ENCODE peak calls at places on chromosomes 11 and 22, in four cellular contexts. A is HepG2, N is neural progenitor cell, L is GM23248. B is an unnamed sample.

GRCh38 chr22:44737414-44738346 is 14.7 kb upstream of the ARHGAP8 start:
- DNase-seq in A (no peak), N (no peak), L (no peak), B (no peak)

GRCh38 chr22:22810018-22810427 is 77.6 kb upstream of the IGLL5 start:
- DNase-seq in A (peak), N (peak), L (no peak), B (peak)

GRCh38 chr22:27720860-27721259 is 80.7 kb downstream of the MN1 start:
- DNase-seq in A (no peak), N (no peak), L (peak), B (no peak)

GRCh38 chr11:121435796-121436511 is 16.2 kb upstream of the SORL1 start:
- DNase-seq in A (no peak), N (peak), L (no peak), B (no peak)

GRCh38 chr22:50569041-50569459 is 6.3 kb upstream of the SYCE3 start:
- DNase-seq in A (peak), N (no peak), L (no peak), B (no peak)

GRCh38 chr11:100434821-100435641 is 252.1 kb upstream of the ARHGAP42 start:
- DNase-seq in A (no peak), N (peak), L (no peak), B (no peak)

GRCh38 chr11:26483101-26483500 is 89.0 kb downstream of the MUC15 start:
- DNase-seq in A (no peak), N (no peak), L (peak), B (no peak)

GRCh38 chr11:60946601-60947265 is 5.2 kb downstream of the SLC15A3 start:
- DNase-seq in A (no peak), N (no peak), L (no peak), B (no peak)

GRCh38 chr11:112977620-112978212 is 16.5 kb downstream of the NCAM1 start:
- DNase-seq in A (no peak), N (peak), L (peak), B (no peak)

GRCh38 chr11:118175031-118175531 is 1.4 kb downstream of the SCN2B start:
- DNase-seq in A (peak), N (no peak), L (peak), B (no peak)

GRCh38 chr11:104995001-104995408 is 26.6 kb upstream of the CASP4 start:
- DNase-seq in A (peak), N (no peak), L (no peak), B (no peak)

GRCh38 chr11:45860764-45861510 is 13.7 kb downstream of the CRY2 start:
- DNase-seq in A (no peak), N (no peak), L (no peak), B (no peak)

GRCh38 chr11:35237860-35238715 is 99.1 kb downstream of the CD44 start:
- DNase-seq in A (peak), N (peak), L (no peak), B (peak)

GRCh38 chr11:94546886-94547285 is 3.2 kb downstream of the FUT4 start:
- DNase-seq in A (no peak), N (no peak), L (no peak), B (no peak)

GRCh38 chr22:36872866-36873498 is 12.2 kb downstream of the NCF4 start:
- DNase-seq in A (no peak), N (no peak), L (no peak), B (no peak)

GRCh38 chr22:24205438-24206189 is 24.3 kb downstream of the SUSD2 start:
- DNase-seq in A (no peak), N (no peak), L (no peak), B (no peak)

GRCh38 chr11:59417023-59417422 is 9.2 kb downstream of the OR5A2 start:
- DNase-seq in A (no peak), N (no peak), L (no peak), B (no peak)

GRCh38 chr11:78651136-78651775 is 76.6 kb upstream of the NARS2 start:
- DNase-seq in A (no peak), N (peak), L (no peak), B (no peak)

GRCh38 chr22:29482726-29483125 is 2.7 kb downstream of the NEFH start:
- DNase-seq in A (no peak), N (no peak), L (no peak), B (no peak)

GRCh38 chr11:105790021-105790420 is 180.1 kb downstream of the GRIA4 start:
- DNase-seq in A (no peak), N (no peak), L (no peak), B (no peak)

GRCh38 chr11:16028406-16028805 is 327.9 kb downstream of the SOX6 start:
- DNase-seq in A (no peak), N (no peak), L (no peak), B (no peak)

GRCh38 chr11:112903310-112903709 is 57.9 kb upstream of the NCAM1 start:
- DNase-seq in A (no peak), N (no peak), L (no peak), B (no peak)

GRCh38 chr11:103294516-103294915 is 185.3 kb downstream of the DYNC2H1 start:
- DNase-seq in A (no peak), N (no peak), L (no peak), B (no peak)

GRCh38 chr22:42269407-42270177 is 861 bp downstream of the TCF20 start:
- DNase-seq in A (peak), N (peak), L (peak), B (no peak)

GRCh38 chr11:819129-819931 is 616 bp downstream of the PNPLA2 start:
- DNase-seq in A (peak), N (peak), L (peak), B (no peak)

GRCh38 chr11:44095506-44096359 is at the start of gene EXT2:
- DNase-seq in A (peak), N (peak), L (peak), B (peak)

GRCh38 chr11:88312665-88313064 is 24.9 kb downstream of the CTSC start:
- DNase-seq in A (no peak), N (no peak), L (peak), B (no peak)

GRCh38 chr11:88313441-88313840 is 24.1 kb downstream of the CTSC start:
- DNase-seq in A (no peak), N (no peak), L (peak), B (no peak)

GRCh38 chr11:88308576-88308975 is 29.0 kb downstream of the CTSC start:
- DNase-seq in A (no peak), N (peak), L (no peak), B (peak)

GRCh38 chr11:88307749-88308425 is 29.6 kb downstream of the CTSC start:
- DNase-seq in A (no peak), N (peak), L (no peak), B (peak)

DNA sequence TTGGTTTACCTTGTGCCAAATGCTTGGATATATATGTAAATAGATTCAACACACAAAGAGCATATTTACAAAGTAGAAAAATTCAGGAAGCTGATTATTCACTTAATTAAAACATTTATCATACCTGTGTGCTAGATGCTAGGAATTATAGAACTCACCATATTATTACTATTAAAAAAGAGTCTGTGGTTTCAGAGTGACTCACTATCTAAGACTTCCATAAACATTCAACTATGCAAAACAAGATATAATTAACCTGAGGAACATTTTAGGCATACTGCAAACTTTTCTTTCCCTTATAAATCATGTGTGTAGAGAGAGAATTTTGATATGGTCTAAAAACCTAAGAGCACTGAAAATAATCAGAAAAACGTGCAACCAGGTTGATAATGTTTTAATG is 27.3 kb downstream of the CTSC start:
- DNase-seq in A (no peak), N (no peak), L (peak), B (no peak)
- H3K9ac ChIP-seq in A (no peak), N (no peak), L (no peak), B (no peak)

GRCh38 chr11:132982769-132983168 is 549.5 kb downstream of the OPCML start:
- DNase-seq in A (no peak), N (peak), L (no peak), B (no peak)

GRCh38 chr11:132980721-132981120 is 551.6 kb downstream of the OPCML start:
- DNase-seq in A (no peak), N (no peak), L (no peak), B (no peak)

GRCh38 chr11:132977746-132978145 is 554.6 kb downstream of the OPCML start:
- DNase-seq in A (no peak), N (no peak), L (no peak), B (no peak)

GRCh38 chr11:132983289-132983688 is 549.0 kb downstream of the OPCML start:
- DNase-seq in A (no peak), N (no peak), L (no peak), B (no peak)

GRCh38 chr11:132981146-132981956 is 551.0 kb downstream of the OPCML start:
- DNase-seq in A (no peak), N (no peak), L (no peak), B (no peak)
- H3K9ac ChIP-seq in A (no peak), N (no peak), L (no peak), B (no peak)

GRCh38 chr11:65650547-65651338 is 12.0 kb downstream of the RELA start:
- DNase-seq in A (no peak), N (no peak), L (no peak), B (no peak)

GRCh38 chr11:65646921-65647701 is 9.2 kb downstream of the SIPA1 start:
- DNase-seq in A (no peak), N (peak), L (peak), B (no peak)

GRCh38 chr11:65651339-65651588 is 11.5 kb downstream of the RELA start:
- DNase-seq in A (no peak), N (no peak), L (no peak), B (no peak)

GRCh38 chr11:65649656-65650546 is 12.0 kb downstream of the SIPA1 start:
- DNase-seq in A (no peak), N (no peak), L (no peak), B (no peak)

DNA sequence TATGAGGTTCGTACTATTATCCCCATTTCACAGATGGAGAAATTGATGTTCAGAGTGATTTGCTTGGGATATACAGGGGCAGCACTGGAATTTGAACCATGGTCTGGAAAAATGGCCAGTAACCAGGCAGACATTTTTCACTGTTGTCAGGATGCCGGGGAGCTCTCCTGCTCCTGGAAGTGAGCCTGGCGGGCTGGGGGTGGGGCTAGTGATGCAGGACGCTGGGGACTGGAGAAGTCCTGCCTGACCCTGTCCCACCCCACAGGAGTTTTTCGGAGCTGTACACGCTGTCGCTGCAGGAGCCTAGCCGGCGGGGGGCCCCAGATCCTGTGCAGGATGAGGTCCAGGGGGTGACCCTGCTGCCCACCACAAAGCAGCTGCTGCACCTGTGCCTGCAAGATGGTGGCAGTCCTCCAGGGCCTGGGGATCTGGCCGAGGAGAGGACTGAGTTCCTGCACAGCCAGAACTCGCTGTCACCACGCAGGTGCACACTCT is 11.1 kb downstream of the SIPA1 start:
- DNase-seq in A (no peak), N (no peak), L (no peak), B (no peak)
- H3K9ac ChIP-seq in A (no peak), N (no peak), L (no peak), B (no peak)

GRCh38 chr22:38089474-38089851 is 5.5 kb upstream of the SLC16A8 start:
- DNase-seq in A (no peak), N (no peak), L (no peak), B (no peak)
- H3K9ac ChIP-seq in A (no peak), N (no peak), L (no peak), B (no peak)